ENCODE peak calls at places on chromosomes 6 and 20, in eight cellular contexts. J is tibial artery, E is right lobe of liver, B is foreskin fibroblast, X is RWPE1, O is astrocyte of the spinal cord, V is HL-60, P is neural crest cell. W is an unnamed sample.

GRCh38 chr6:30826961-30827342 is 57.4 kb upstream of the DDR1 start:
- DNase-seq in E (no peak), J (no peak), B (no peak), X (peak), V (no peak), O (no peak), P (no peak), W (no peak)

GRCh38 chr6:27078734-27079357 is 168.7 kb upstream of the PRSS16 start:
- DNase-seq in V (peak), P (peak), J (no peak), B (peak), E (no peak), X (peak), O (peak), W (peak)

GRCh38 chr6:155327326-155328073 is 13.2 kb upstream of the TFB1M start:
- DNase-seq in O (peak), V (peak), E (no peak), P (peak), B (peak), J (peak), X (no peak), W (peak)

GRCh38 chr6:40410792-40411191 is 176.4 kb downstream of the LRFN2 start:
- DNase-seq in P (no peak), E (no peak), O (no peak), J (no peak), V (no peak), X (no peak), B (no peak), W (no peak)

GRCh38 chr20:17024513-17025105 is 202.2 kb upstream of the PCSK2 start:
- DNase-seq in J (no peak), B (no peak), O (peak), X (no peak), V (no peak), P (no peak), E (no peak), W (no peak)

GRCh38 chr6:41730531-41731436 is 4.6 kb downstream of the TFEB start:
- DNase-seq in V (no peak), P (no peak), E (no peak), J (no peak), O (no peak), X (no peak), B (peak), W (no peak)

GRCh38 chr20:1953616-1954015 is 40.2 kb downstream of the PDYN start:
- DNase-seq in E (no peak), J (no peak), O (no peak), B (no peak), V (no peak), P (no peak), X (no peak), W (no peak)

GRCh38 chr6:63677282-63677681 is 41.7 kb downstream of the PHF3 start:
- DNase-seq in J (no peak), E (no peak), B (peak), P (no peak), X (no peak), O (no peak), V (no peak), W (no peak)

GRCh38 chr6:108948252-108948651 is 100.0 kb downstream of the ARMC2 start:
- DNase-seq in O (no peak), V (no peak), P (no peak), B (peak), E (no peak), J (peak), X (peak), W (no peak)

GRCh38 chr20:44494266-44494665 is 18.6 kb downstream of the TTPAL start:
- DNase-seq in J (no peak), E (no peak), X (no peak), B (peak), O (peak), P (no peak), V (no peak), W (no peak)

GRCh38 chr6:41518118-41518517 is 28.1 kb upstream of the FOXP4 start:
- DNase-seq in E (no peak), P (no peak), J (no peak), B (no peak), X (peak), O (no peak), V (no peak), W (no peak)

GRCh38 chr6:80088637-80089036 is 17.8 kb upstream of the BCKDHB start:
- DNase-seq in V (no peak), B (no peak), O (no peak), E (no peak), P (no peak), X (no peak), J (no peak), W (no peak)

GRCh38 chr6:112251170-112251945 is 3.0 kb downstream of the LAMA4 start:
- DNase-seq in X (no peak), P (no peak), B (peak), J (peak), O (peak), E (no peak), V (no peak), W (no peak)

GRCh38 chr20:24406761-24407550 is 62.5 kb upstream of the SYNDIG1 start:
- DNase-seq in J (peak), X (no peak), B (peak), P (no peak), V (no peak), O (peak), E (no peak), W (no peak)

GRCh38 chr6:20279051-20279450 is 66.8 kb upstream of the MBOAT1 start:
- DNase-seq in E (no peak), P (no peak), J (no peak), X (no peak), V (no peak), O (no peak), B (no peak), W (no peak)

GRCh38 chr20:32685541-32686529 is 12.1 kb upstream of the C20orf203 start:
- DNase-seq in J (no peak), P (no peak), V (peak), X (peak), O (peak), E (no peak), B (peak), W (no peak)

GRCh38 chr6:73733791-73734190 is 37.8 kb downstream of the CD109 start:
- DNase-seq in J (no peak), B (no peak), E (no peak), V (no peak), O (no peak), X (no peak), P (no peak), W (no peak)

DNA sequence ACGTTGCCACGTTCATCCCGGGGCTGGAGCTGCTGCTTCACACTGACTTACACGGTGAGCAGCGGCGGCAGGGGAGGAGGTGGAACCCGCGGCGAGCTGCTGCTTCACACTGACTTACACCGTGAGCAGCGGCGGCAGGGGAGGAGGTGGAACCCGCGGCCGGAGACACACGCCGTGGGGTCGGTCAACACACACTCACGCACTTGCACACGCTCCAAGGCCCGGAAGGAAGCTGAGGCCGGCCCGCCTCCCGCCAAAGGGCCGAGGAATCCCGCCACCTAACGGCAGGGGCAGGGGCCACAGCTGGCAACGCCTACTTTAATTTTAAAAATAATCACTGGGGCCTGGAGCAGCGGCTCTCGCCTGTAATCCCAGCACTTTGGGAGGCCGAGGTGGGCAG is 94.4 kb upstream of the FOXC1 start:
- DNase-seq in P (no peak), X (no peak), E (no peak), O (no peak), V (no peak), B (no peak), J (no peak), W (no peak)
- TF ChIP-seq CTCF in P (no peak), X (no peak), E (no peak), O (no peak), V (no peak), B (no peak), J (no peak), W (no peak)

GRCh38 chr6:29552512-29553051 is 7.0 kb downstream of the UBD start:
- DNase-seq in O (peak), E (no peak), B (peak), V (peak), X (peak), P (no peak), J (no peak), W (peak)

GRCh38 chr6:29558439-29559079 is 973 bp downstream of the UBD start:
- DNase-seq in E (no peak), P (no peak), J (no peak), B (no peak), X (no peak), V (no peak), O (no peak), W (no peak)

GRCh38 chr6:29557320-29557719 is 2.2 kb downstream of the UBD start:
- DNase-seq in P (no peak), J (no peak), O (no peak), X (no peak), V (no peak), B (no peak), E (no peak), W (no peak)

GRCh38 chr6:29554764-29555163 is 4.8 kb downstream of the UBD start:
- DNase-seq in P (no peak), X (no peak), V (no peak), B (no peak), J (no peak), O (no peak), E (no peak), W (no peak)

GRCh38 chr6:29553268-29554057 is 6.1 kb downstream of the UBD start:
- DNase-seq in B (peak), X (no peak), E (no peak), V (peak), O (peak), P (peak), J (peak), W (peak)
- TF ChIP-seq CTCF in B (no peak), X (no peak), E (no peak), V (no peak), O (no peak), P (peak), J (no peak), W (no peak)

DNA sequence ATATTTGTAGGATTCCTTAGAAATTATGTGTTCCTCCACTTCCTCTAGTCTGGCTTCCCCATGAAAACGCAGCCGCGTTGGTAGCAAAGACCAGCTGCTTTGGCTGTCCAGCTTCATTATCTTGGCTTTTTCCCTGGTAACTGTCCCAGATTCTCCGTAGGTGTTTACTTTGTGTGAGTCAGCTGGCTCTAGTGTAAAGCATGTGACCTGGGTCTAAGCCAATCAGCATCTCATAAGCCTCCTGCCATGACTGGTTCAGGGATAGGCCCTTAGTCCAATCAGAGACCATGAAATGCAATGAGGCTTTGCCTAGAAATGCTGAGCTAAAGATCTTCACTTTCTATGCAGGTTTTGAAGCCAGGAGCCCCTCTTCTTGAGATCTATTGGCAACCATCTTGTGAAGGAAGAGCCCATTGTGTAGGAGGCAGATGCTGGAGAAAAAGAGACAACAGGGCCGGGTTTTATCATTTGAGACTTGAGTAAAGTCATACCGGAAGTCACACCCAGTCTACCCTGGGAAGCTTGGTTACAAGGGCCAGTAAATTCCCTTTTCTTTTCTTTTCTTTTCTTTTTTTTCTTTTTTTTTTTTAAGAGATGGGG is 256.6 kb upstream of the RREB1 start:
- DNase-seq in P (no peak), B (peak), E (no peak), O (peak), V (no peak), X (peak), J (peak), W (no peak)
- TF ChIP-seq CTCF in P (no peak), B (no peak), E (no peak), O (no peak), V (no peak), X (no peak), J (no peak), W (no peak)

GRCh38 chr20:23043376-23043775 is 6.1 kb downstream of the THBD start:
- DNase-seq in P (no peak), B (no peak), O (no peak), V (no peak), X (no peak), E (no peak), J (no peak), W (no peak)
- TF ChIP-seq CTCF in P (no peak), B (no peak), O (no peak), V (no peak), X (no peak), E (no peak), J (no peak), W (no peak)

GRCh38 chr20:62816031-62816878 is 595 bp upstream of the COL9A3 start:
- DNase-seq in X (no peak), O (no peak), E (no peak), P (peak), J (no peak), V (no peak), B (peak), W (no peak)
- TF ChIP-seq CTCF in X (no peak), O (no peak), E (no peak), P (no peak), J (no peak), V (no peak), B (no peak), W (no peak)

GRCh38 chr6:138258991-138259390 is 40.7 kb upstream of the PBOV1 start:
- DNase-seq in E (no peak), B (no peak), J (no peak), O (no peak), X (no peak), P (no peak), V (no peak), W (no peak)

GRCh38 chr6:138267971-138268895 is 49.9 kb upstream of the PBOV1 start:
- DNase-seq in B (no peak), E (peak), P (no peak), J (no peak), O (no peak), X (no peak), V (no peak), W (no peak)

GRCh38 chr6:138266095-138266494 is 47.8 kb upstream of the PBOV1 start:
- DNase-seq in J (no peak), X (no peak), E (no peak), P (no peak), O (no peak), B (no peak), V (no peak), W (no peak)

GRCh38 chr6:138263963-138264362 is 45.7 kb upstream of the PBOV1 start:
- DNase-seq in X (no peak), J (no peak), P (no peak), O (no peak), B (no peak), E (no peak), V (no peak), W (no peak)

GRCh38 chr6:138264372-138264880 is 46.1 kb upstream of the PBOV1 start:
- DNase-seq in B (no peak), V (no peak), P (no peak), J (no peak), X (no peak), O (no peak), E (no peak), W (no peak)
- TF ChIP-seq CTCF in B (no peak), V (no peak), P (no peak), J (no peak), X (no peak), O (no peak), E (no peak), W (no peak)

GRCh38 chr6:16514249-16514648 is 247.0 kb downstream of the ATXN1 start:
- DNase-seq in J (no peak), V (peak), E (no peak), X (peak), B (peak), O (peak), P (peak), W (peak)
- TF ChIP-seq CTCF in J (peak), V (peak), E (peak), X (peak), B (peak), O (peak), P (peak), W (peak)

W was measured in GM13976.